ENCODE peak calls at places on chromosome 13, in eight cellular contexts. One of them, this sample, is unnamed.

GRCh38 chr13:29994911-29995601 is 144.6 kb upstream of the UBL3 start:
- DNase-seq in AG10803: peak
- DNase-seq in pancreas: no peak
- DNase-seq in tibial nerve: no peak
- DNase-seq in astrocyte of the spinal cord: no peak
- DNase-seq in MM.1S: no peak
- DNase-seq in GM12865: no peak
- DNase-seq in suprapubic skin: no peak
- DNase-seq in this sample: peak

GRCh38 chr13:19864018-19864338 is 529 bp upstream of the ZMYM5 start:
- DNase-seq in AG10803: peak
- DNase-seq in tibial nerve: peak
- DNase-seq in GM12865: peak
- DNase-seq in MM.1S: peak
- DNase-seq in astrocyte of the spinal cord: peak
- DNase-seq in suprapubic skin: peak
- DNase-seq in pancreas: peak
- DNase-seq in this sample: peak

GRCh38 chr13:58682616-58683015 is 1051.1 kb downstream of the PCDH17 start:
- DNase-seq in pancreas: no peak
- DNase-seq in tibial nerve: no peak
- DNase-seq in GM12865: no peak
- DNase-seq in suprapubic skin: no peak
- DNase-seq in astrocyte of the spinal cord: no peak
- DNase-seq in AG10803: no peak
- DNase-seq in MM.1S: no peak
- DNase-seq in this sample: no peak

GRCh38 chr13:96141032-96141431 is 51.1 kb downstream of the HS6ST3 start:
- DNase-seq in AG10803: peak
- DNase-seq in GM12865: peak
- DNase-seq in tibial nerve: no peak
- DNase-seq in pancreas: no peak
- DNase-seq in suprapubic skin: no peak
- DNase-seq in astrocyte of the spinal cord: peak
- DNase-seq in MM.1S: peak
- DNase-seq in this sample: peak

GRCh38 chr13:99505814-99506269 is 4.6 kb downstream of the TM9SF2 start:
- DNase-seq in MM.1S: no peak
- DNase-seq in suprapubic skin: no peak
- DNase-seq in pancreas: no peak
- DNase-seq in astrocyte of the spinal cord: peak
- DNase-seq in AG10803: peak
- DNase-seq in tibial nerve: no peak
- DNase-seq in GM12865: peak
- DNase-seq in this sample: no peak

GRCh38 chr13:34578471-34578870 is 363.6 kb upstream of the NBEA start:
- DNase-seq in suprapubic skin: no peak
- DNase-seq in tibial nerve: no peak
- DNase-seq in MM.1S: no peak
- DNase-seq in pancreas: no peak
- DNase-seq in GM12865: no peak
- DNase-seq in AG10803: peak
- DNase-seq in astrocyte of the spinal cord: no peak
- DNase-seq in this sample: peak

GRCh38 chr13:65977525-65977924 is 1252.6 kb downstream of the PCDH9 start:
- DNase-seq in astrocyte of the spinal cord: no peak
- DNase-seq in AG10803: no peak
- DNase-seq in GM12865: no peak
- DNase-seq in MM.1S: no peak
- DNase-seq in suprapubic skin: no peak
- DNase-seq in pancreas: no peak
- DNase-seq in tibial nerve: no peak
- DNase-seq in this sample: no peak

GRCh38 chr13:97237388-97237787 is 15.3 kb downstream of the MBNL2 start:
- DNase-seq in GM12865: no peak
- DNase-seq in suprapubic skin: no peak
- DNase-seq in AG10803: no peak
- DNase-seq in astrocyte of the spinal cord: no peak
- DNase-seq in pancreas: no peak
- DNase-seq in MM.1S: no peak
- DNase-seq in tibial nerve: no peak
- DNase-seq in this sample: no peak

GRCh38 chr13:24004971-24005370 is 107.7 kb upstream of the C1QTNF9B start:
- DNase-seq in tibial nerve: no peak
- DNase-seq in astrocyte of the spinal cord: no peak
- DNase-seq in suprapubic skin: no peak
- DNase-seq in pancreas: no peak
- DNase-seq in AG10803: no peak
- DNase-seq in MM.1S: no peak
- DNase-seq in GM12865: no peak
- DNase-seq in this sample: peak

GRCh38 chr13:37685206-37685605 is 86.6 kb upstream of the POSTN start:
- DNase-seq in astrocyte of the spinal cord: no peak
- DNase-seq in suprapubic skin: no peak
- DNase-seq in tibial nerve: no peak
- DNase-seq in MM.1S: no peak
- DNase-seq in AG10803: no peak
- DNase-seq in GM12865: no peak
- DNase-seq in pancreas: no peak
- DNase-seq in this sample: no peak

GRCh38 chr13:43238341-43239083 is 215.1 kb downstream of the DNAJC15 start:
- DNase-seq in suprapubic skin: no peak
- DNase-seq in tibial nerve: no peak
- DNase-seq in MM.1S: no peak
- DNase-seq in GM12865: no peak
- DNase-seq in pancreas: no peak
- DNase-seq in AG10803: no peak
- DNase-seq in astrocyte of the spinal cord: no peak
- DNase-seq in this sample: no peak

GRCh38 chr13:51230473-51231105 is 8.4 kb downstream of the FAM124A start:
- DNase-seq in astrocyte of the spinal cord: peak
- DNase-seq in GM12865: no peak
- DNase-seq in tibial nerve: peak
- DNase-seq in AG10803: peak
- DNase-seq in suprapubic skin: no peak
- DNase-seq in MM.1S: no peak
- DNase-seq in pancreas: peak
- DNase-seq in this sample: peak

GRCh38 chr13:23510544-23510916 is 59.7 kb upstream of the TNFRSF19 start:
- DNase-seq in GM12865: no peak
- DNase-seq in astrocyte of the spinal cord: no peak
- DNase-seq in pancreas: no peak
- DNase-seq in MM.1S: no peak
- DNase-seq in AG10803: peak
- DNase-seq in tibial nerve: no peak
- DNase-seq in suprapubic skin: no peak
- DNase-seq in this sample: peak

GRCh38 chr13:52070929-52071523 is 46.5 kb downstream of the UTP14C start:
- DNase-seq in suprapubic skin: no peak
- DNase-seq in astrocyte of the spinal cord: peak
- DNase-seq in GM12865: peak
- DNase-seq in AG10803: peak
- DNase-seq in MM.1S: no peak
- DNase-seq in pancreas: no peak
- DNase-seq in tibial nerve: no peak
- DNase-seq in this sample: peak

GRCh38 chr13:111514646-111515617 is 194.5 kb downstream of the TEX29 start:
- DNase-seq in astrocyte of the spinal cord: no peak
- DNase-seq in suprapubic skin: no peak
- DNase-seq in tibial nerve: no peak
- DNase-seq in AG10803: no peak
- DNase-seq in GM12865: no peak
- DNase-seq in MM.1S: no peak
- DNase-seq in pancreas: no peak
- DNase-seq in this sample: no peak

GRCh38 chr13:97191615-97192014 is 30.5 kb upstream of the MBNL2 start:
- DNase-seq in GM12865: no peak
- DNase-seq in MM.1S: no peak
- DNase-seq in astrocyte of the spinal cord: no peak
- DNase-seq in AG10803: no peak
- DNase-seq in suprapubic skin: no peak
- DNase-seq in tibial nerve: no peak
- DNase-seq in pancreas: no peak
- DNase-seq in this sample: peak

GRCh38 chr13:110242615-110243014 is 64.3 kb downstream of the COL4A1 start:
- DNase-seq in pancreas: no peak
- DNase-seq in MM.1S: no peak
- DNase-seq in GM12865: no peak
- DNase-seq in astrocyte of the spinal cord: no peak
- DNase-seq in tibial nerve: no peak
- DNase-seq in AG10803: no peak
- DNase-seq in suprapubic skin: no peak
- DNase-seq in this sample: no peak

GRCh38 chr13:92843549-92843948 is 383.1 kb upstream of the GPC6 start:
- DNase-seq in tibial nerve: no peak
- DNase-seq in pancreas: no peak
- DNase-seq in AG10803: peak
- DNase-seq in astrocyte of the spinal cord: peak
- DNase-seq in GM12865: peak
- DNase-seq in suprapubic skin: no peak
- DNase-seq in MM.1S: peak
- DNase-seq in this sample: peak

GRCh38 chr13:72166102-72166660 is 299.2 kb upstream of the DACH1 start:
- DNase-seq in tibial nerve: no peak
- DNase-seq in AG10803: no peak
- DNase-seq in pancreas: no peak
- DNase-seq in suprapubic skin: no peak
- DNase-seq in GM12865: no peak
- DNase-seq in astrocyte of the spinal cord: peak
- DNase-seq in MM.1S: no peak
- DNase-seq in this sample: peak

GRCh38 chr13:101916108-101916757 is 463.8 kb downstream of the ITGBL1 start:
- DNase-seq in AG10803: no peak
- DNase-seq in pancreas: peak
- DNase-seq in astrocyte of the spinal cord: peak
- DNase-seq in suprapubic skin: no peak
- DNase-seq in GM12865: no peak
- DNase-seq in MM.1S: no peak
- DNase-seq in tibial nerve: no peak
- DNase-seq in this sample: peak

GRCh38 chr13:43087960-43088580 is 64.7 kb downstream of the DNAJC15 start:
- DNase-seq in AG10803: peak
- DNase-seq in GM12865: no peak
- DNase-seq in MM.1S: peak
- DNase-seq in pancreas: no peak
- DNase-seq in suprapubic skin: no peak
- DNase-seq in astrocyte of the spinal cord: peak
- DNase-seq in tibial nerve: no peak
- DNase-seq in this sample: no peak

DNA sequence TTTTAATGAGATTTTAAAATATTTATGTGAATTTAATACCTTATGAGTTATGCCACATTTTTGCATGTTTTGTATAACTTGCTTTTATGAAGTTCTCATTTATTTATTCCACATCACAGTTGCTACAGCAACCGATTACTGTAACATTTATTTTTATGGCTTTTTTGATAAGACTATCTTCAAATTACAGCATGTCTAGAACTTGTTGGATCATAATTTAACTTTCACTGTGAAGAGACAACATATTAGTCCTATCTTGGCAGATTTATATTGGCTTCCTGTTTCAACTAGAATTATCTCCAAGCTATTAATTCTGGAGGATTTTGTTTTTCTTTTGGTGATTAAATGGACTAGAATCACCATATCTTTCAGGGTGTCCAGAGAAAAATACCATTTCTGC is 793.7 kb upstream of the SLITRK5 start:
- DNase-seq in astrocyte of the spinal cord: no peak
- DNase-seq in suprapubic skin: no peak
- DNase-seq in MM.1S: no peak
- DNase-seq in pancreas: no peak
- DNase-seq in AG10803: no peak
- DNase-seq in tibial nerve: no peak
- DNase-seq in GM12865: no peak
- DNase-seq in this sample: no peak
- TF ChIP-seq CTCF in astrocyte of the spinal cord: no peak
- TF ChIP-seq CTCF in suprapubic skin: no peak
- TF ChIP-seq CTCF in MM.1S: no peak
- TF ChIP-seq CTCF in pancreas: no peak
- TF ChIP-seq CTCF in AG10803: no peak
- TF ChIP-seq CTCF in tibial nerve: no peak
- TF ChIP-seq CTCF in GM12865: no peak
- TF ChIP-seq CTCF in this sample: no peak

GRCh38 chr13:49134305-49134704 is 85.8 kb upstream of the MLNR start:
- DNase-seq in suprapubic skin: no peak
- DNase-seq in GM12865: no peak
- DNase-seq in astrocyte of the spinal cord: no peak
- DNase-seq in MM.1S: no peak
- DNase-seq in AG10803: no peak
- DNase-seq in pancreas: no peak
- DNase-seq in tibial nerve: no peak
- DNase-seq in this sample: no peak
- H3K4me3 ChIP-seq in suprapubic skin: no peak
- H3K4me3 ChIP-seq in GM12865: no peak
- H3K4me3 ChIP-seq in astrocyte of the spinal cord: no peak
- H3K4me3 ChIP-seq in MM.1S: no peak
- H3K4me3 ChIP-seq in AG10803: no peak
- H3K4me3 ChIP-seq in pancreas: no peak
- H3K4me3 ChIP-seq in tibial nerve: no peak
- H3K4me3 ChIP-seq in this sample: no peak

GRCh38 chr13:113350065-113350937 is 13.6 kb downstream of the GRTP1 start:
- DNase-seq in AG10803: no peak
- DNase-seq in MM.1S: no peak
- DNase-seq in tibial nerve: no peak
- DNase-seq in astrocyte of the spinal cord: no peak
- DNase-seq in pancreas: no peak
- DNase-seq in GM12865: no peak
- DNase-seq in suprapubic skin: no peak
- DNase-seq in this sample: no peak
- TF ChIP-seq CTCF in AG10803: no peak
- TF ChIP-seq CTCF in MM.1S: no peak
- TF ChIP-seq CTCF in tibial nerve: no peak
- TF ChIP-seq CTCF in astrocyte of the spinal cord: no peak
- TF ChIP-seq CTCF in pancreas: no peak
- TF ChIP-seq CTCF in GM12865: no peak
- TF ChIP-seq CTCF in suprapubic skin: no peak
- TF ChIP-seq CTCF in this sample: no peak

GRCh38 chr13:77919351-77920294 is 992 bp upstream of the EDNRB start:
- DNase-seq in tibial nerve: peak
- DNase-seq in pancreas: no peak
- DNase-seq in suprapubic skin: peak
- DNase-seq in MM.1S: no peak
- DNase-seq in astrocyte of the spinal cord: peak
- DNase-seq in GM12865: peak
- DNase-seq in AG10803: no peak
- DNase-seq in this sample: no peak
- H3K4me3 ChIP-seq in tibial nerve: peak
- H3K4me3 ChIP-seq in pancreas: peak
- H3K4me3 ChIP-seq in suprapubic skin: peak
- H3K4me3 ChIP-seq in MM.1S: no peak
- H3K4me3 ChIP-seq in astrocyte of the spinal cord: peak
- H3K4me3 ChIP-seq in GM12865: peak
- H3K4me3 ChIP-seq in AG10803: peak
- H3K4me3 ChIP-seq in this sample: peak

GRCh38 chr13:91286317-91286716 is 61.2 kb upstream of the MIR17HG start:
- DNase-seq in suprapubic skin: no peak
- DNase-seq in tibial nerve: no peak
- DNase-seq in GM12865: no peak
- DNase-seq in pancreas: no peak
- DNase-seq in astrocyte of the spinal cord: no peak
- DNase-seq in AG10803: no peak
- DNase-seq in MM.1S: no peak
- DNase-seq in this sample: no peak
- TF ChIP-seq CTCF in suprapubic skin: no peak
- TF ChIP-seq CTCF in tibial nerve: no peak
- TF ChIP-seq CTCF in GM12865: no peak
- TF ChIP-seq CTCF in pancreas: no peak
- TF ChIP-seq CTCF in astrocyte of the spinal cord: no peak
- TF ChIP-seq CTCF in AG10803: no peak
- TF ChIP-seq CTCF in MM.1S: no peak
- TF ChIP-seq CTCF in this sample: no peak